ENCODE peak calls at places on chromosomes 7 and 10, in eight cellular contexts. H, C, T, K, U, E, X and L are unnamed samples.

GRCh38 chr10:117237401-117237991 is 3.4 kb upstream of the SLC18A2 start:
- DNase-seq in H (no peak), C (no peak), T (no peak), K (no peak), U (no peak), E (no peak), X (no peak), L (no peak)

GRCh38 chr10:30510184-30510931 is 76.4 kb downstream of the MAP3K8 start:
- DNase-seq in H (no peak), C (no peak), T (peak; percentile 84), K (no peak), U (no peak), E (peak; percentile 64), X (no peak), L (no peak)

GRCh38 chr7:151539055-151539714 is 19.5 kb upstream of the RHEB start:
- DNase-seq in H (no peak), C (peak; percentile 53), T (peak; percentile 28), K (no peak), U (peak; percentile 78), E (no peak), X (no peak), L (peak; percentile 44)

GRCh38 chr7:84941936-84942335 is 244.9 kb downstream of the SEMA3D start:
- DNase-seq in H (no peak), C (no peak), T (no peak), K (no peak), U (no peak), E (no peak), X (no peak), L (no peak)

GRCh38 chr10:91694170-91694794 is 61.4 kb upstream of the PPP1R3C start:
- DNase-seq in H (no peak), C (no peak), T (peak; percentile 49), K (no peak), U (no peak), E (peak; percentile 45), X (no peak), L (peak; percentile 42)

GRCh38 chr7:1667566-1668485 is 2.3 kb upstream of the ELFN1 start:
- DNase-seq in H (no peak), C (peak; percentile 29), T (no peak), K (no peak), U (no peak), E (no peak), X (no peak), L (no peak)

GRCh38 chr7:73899731-73900142 is 38.8 kb downstream of the TMEM270 start:
- DNase-seq in H (no peak), C (no peak), T (peak; percentile 27), K (no peak), U (no peak), E (peak; percentile 95), X (peak; percentile 35), L (no peak)

GRCh38 chr7:73833251-73833919 is 2.6 kb downstream of the CLDN4 start:
- DNase-seq in H (no peak), C (peak; percentile 93), T (no peak), K (no peak), U (no peak), E (no peak), X (no peak), L (peak; percentile 90)

GRCh38 chr7:156942708-156943090 is 6.8 kb upstream of the NOM1 start:
- DNase-seq in H (no peak), C (no peak), T (no peak), K (no peak), U (peak; percentile 7), E (no peak), X (no peak), L (no peak)

GRCh38 chr7:27179503-27180430 is 5.3 kb downstream of the HOXA11 start:
- DNase-seq in H (no peak), C (peak; percentile 70), T (no peak), K (peak; percentile 65), U (no peak), E (peak; percentile 87), X (peak; percentile 47), L (peak; percentile 90)

GRCh38 chr10:61639952-61640351 is 22.8 kb upstream of the CABCOCO1 start:
- DNase-seq in H (no peak), C (no peak), T (no peak), K (no peak), U (no peak), E (no peak), X (no peak), L (no peak)

GRCh38 chr10:121448768-121449456 is 149.3 kb downstream of the FGFR2 start:
- DNase-seq in H (no peak), C (peak; percentile 24), T (no peak), K (no peak), U (no peak), E (no peak), X (no peak), L (no peak)

GRCh38 chr10:49398000-49398861 is 2.3 kb upstream of the DRGX start:
- DNase-seq in H (no peak), C (no peak), T (peak; percentile 24), K (peak; percentile 42), U (no peak), E (no peak), X (no peak), L (no peak)

GRCh38 chr7:41567350-41568114 is 135.4 kb downstream of the INHBA start:
- DNase-seq in H (no peak), C (no peak), T (peak; percentile 33), K (no peak), U (no peak), E (peak; percentile 69), X (no peak), L (no peak)

GRCh38 chr7:155995183-155995612 is 182.9 kb upstream of the SHH start:
- DNase-seq in H (no peak), C (no peak), T (no peak), K (no peak), U (no peak), E (no peak), X (no peak), L (no peak)

GRCh38 chr10:79310217-79310865 is 36.9 kb upstream of the PPIF start:
- DNase-seq in H (no peak), C (no peak), T (no peak), K (no peak), U (peak; percentile 77), E (no peak), X (no peak), L (no peak)

GRCh38 chr7:141076377-141076776 is 2.5 kb downstream of the TMEM178B start:
- DNase-seq in H (no peak), C (no peak), T (no peak), K (no peak), U (peak; percentile 30), E (peak; percentile 6), X (no peak), L (no peak)

GRCh38 chr10:127196227-127196954 is at the start of gene INSYN2A:
- DNase-seq in H (no peak), C (no peak), T (peak; percentile 29), K (no peak), U (peak; percentile 12), E (peak; percentile 43), X (no peak), L (no peak)

GRCh38 chr10:130421909-130422308 is 285.7 kb downstream of the GLRX3 start:
- DNase-seq in H (no peak), C (no peak), T (no peak), K (no peak), U (no peak), E (no peak), X (no peak), L (no peak)

GRCh38 chr7:88305044-88305443 is 1.6 kb downstream of the STEAP4 start:
- DNase-seq in H (no peak), C (no peak), T (no peak), K (no peak), U (no peak), E (no peak), X (no peak), L (no peak)

GRCh38 chr10:44857363-44858016 is 53.6 kb upstream of the TMEM72 start:
- DNase-seq in H (no peak), C (no peak), T (peak; percentile 94), K (peak; percentile 58), U (peak; percentile 38), E (peak; percentile 58), X (peak; percentile 66), L (peak; percentile 25)

GRCh38 chr7:101308245-101309085 is 13.1 kb downstream of the IFT22 start:
- DNase-seq in H (no peak), C (peak; percentile 94), T (peak; percentile 32), K (peak; percentile 44), U (no peak), E (peak; percentile 50), X (peak; percentile 87), L (peak; percentile 86)

GRCh38 chr7:17832820-17833219 is 107.5 kb downstream of the SNX13 start:
- DNase-seq in H (no peak), C (no peak), T (no peak), K (no peak), U (no peak), E (no peak), X (no peak), L (no peak)

GRCh38 chr10:128053356-128053755 is 72.9 kb downstream of the MKI67 start:
- DNase-seq in H (no peak), C (peak; percentile 8), T (no peak), K (no peak), U (no peak), E (no peak), X (no peak), L (no peak)

GRCh38 chr10:62171791-62172190 is 96.9 kb downstream of the RTKN2 start:
- DNase-seq in H (no peak), C (no peak), T (no peak), K (no peak), U (no peak), E (peak; percentile 35), X (no peak), L (no peak)

GRCh38 chr10:124657806-124658205 is 86.4 kb downstream of the FAM53B start:
- DNase-seq in H (no peak), C (no peak), T (peak; percentile 38), K (no peak), U (no peak), E (no peak), X (no peak), L (no peak)

GRCh38 chr10:37496061-37496460 is 361.3 kb downstream of the ZNF248 start:
- DNase-seq in H (no peak), C (no peak), T (no peak), K (no peak), U (no peak), E (no peak), X (no peak), L (no peak)